ENCODE peak calls at places on chromosomes 16 and 17, in six cellular contexts. H, R, Y, V, N and W are unnamed samples.

GRCh38 chr17:75457047-75457654 is 716 bp downstream of the TMEM94 start:
- DNase-seq in H (peak), R (no peak), Y (no peak), V (no peak), N (no peak), W (no peak)

GRCh38 chr16:84115919-84116719 is 623 bp downstream of the MBTPS1 start:
- DNase-seq in H (peak), R (no peak), Y (no peak), V (peak), N (no peak), W (no peak)

GRCh38 chr16:57529324-57530103 is 6.9 kb downstream of the CCDC102A start:
- DNase-seq in H (no peak), R (peak), Y (no peak), V (no peak), N (no peak), W (no peak)

GRCh38 chr16:85612191-85612800 is 826 bp upstream of the GSE1 start:
- DNase-seq in H (peak), R (no peak), Y (peak), V (no peak), N (peak), W (peak)

GRCh38 chr17:28963212-28963611 is 11.9 kb upstream of the PHF12 start:
- DNase-seq in H (no peak), R (no peak), Y (no peak), V (no peak), N (no peak), W (no peak)

GRCh38 chr17:79914813-79915740 is 75.8 kb upstream of the CBX4 start:
- DNase-seq in H (no peak), R (no peak), Y (no peak), V (no peak), N (no peak), W (no peak)

GRCh38 chr16:30166202-30166902 is 17.1 kb upstream of the CORO1A start:
- DNase-seq in H (no peak), R (no peak), Y (no peak), V (no peak), N (peak), W (no peak)

GRCh38 chr17:82935944-82936767 is 96.3 kb upstream of the ZNF750 start:
- DNase-seq in H (no peak), R (peak), Y (no peak), V (no peak), N (no peak), W (no peak)

GRCh38 chr16:70161350-70161749 is 12.2 kb upstream of the CLEC18C start:
- DNase-seq in H (no peak), R (peak), Y (no peak), V (no peak), N (no peak), W (no peak)

GRCh38 chr16:15450624-15451023 is 16.2 kb downstream of the BMERB1 start:
- DNase-seq in H (no peak), R (no peak), Y (no peak), V (no peak), N (no peak), W (no peak)

GRCh38 chr17:77363821-77364361 is 223.1 kb downstream of the SEC14L1 start:
- DNase-seq in H (no peak), R (no peak), Y (no peak), V (no peak), N (no peak), W (no peak)

GRCh38 chr16:31382485-31383161 is 10.5 kb upstream of the ITGAD start:
- DNase-seq in H (peak), R (peak), Y (peak), V (no peak), N (peak), W (peak)

GRCh38 chr16:84844049-84844350 is 24.2 kb downstream of the CRISPLD2 start:
- DNase-seq in H (no peak), R (no peak), Y (no peak), V (no peak), N (no peak), W (no peak)

GRCh38 chr16:47136101-47136820 is 7.5 kb downstream of the NETO2 start:
- DNase-seq in H (no peak), R (no peak), Y (no peak), V (no peak), N (no peak), W (no peak)